ENCODE peak calls at places on chromosomes 16 and 17, in ten cellular contexts. I is nucleus accumbens, B is iPS DF 6.9, R is vagina, V is NCI-H1417 treated with DMSO at 0.1 percent for 48 hours, C is NCI-H1436, S is neural crest cell, O is progenitor cell of endocrine pancreas, K is NCI-H345, U is H1. L is an unnamed sample.

GRCh38 chr16:81451753-81452680 is 7.4 kb downstream of the CMIP start:
- DNase-seq in B (no peak), K (no peak), C (no peak), R (no peak), V (no peak), I (no peak), S (no peak), U (no peak), O (no peak), L (peak; percentile 61)

GRCh38 chr17:1643293-1643998 is 2.1 kb downstream of the SCARF1 start:
- DNase-seq in C (peak; percentile 64), K (peak; percentile 64), U (no peak), B (no peak), I (no peak), R (no peak), S (no peak), O (peak; percentile 82), V (no peak), L (peak; percentile 98)

GRCh38 chr16:85112364-85112763 is at the start of gene CIBAR2:
- DNase-seq in B (no peak), K (peak; percentile 3), I (no peak), R (no peak), U (no peak), V (no peak), C (peak; percentile 47), O (no peak), S (peak; percentile 36), L (peak; percentile 75)

GRCh38 chr17:7557825-7558543 is 566 bp upstream of the TNFSF13 start:
- DNase-seq in I (no peak), S (no peak), U (no peak), B (no peak), O (no peak), V (no peak), C (peak; percentile 29), R (no peak), K (peak; percentile 42), L (peak; percentile 93)

GRCh38 chr16:66996324-66996982 is 8.1 kb downstream of the CES4A start:
- DNase-seq in C (no peak), B (no peak), R (no peak), S (no peak), O (no peak), I (no peak), V (no peak), K (no peak), U (no peak), L (no peak)

GRCh38 chr17:7281953-7282751 is 634 bp downstream of the SLC2A4 start:
- DNase-seq in I (no peak), U (no peak), K (no peak), V (no peak), C (no peak), O (peak; percentile 26), R (no peak), B (no peak), S (peak; percentile 22), L (peak; percentile 82)

GRCh38 chr16:27242868-27243590 is 25.5 kb downstream of the NSMCE1 start:
- DNase-seq in U (no peak), C (no peak), B (no peak), K (no peak), V (no peak), R (peak; percentile 95), S (no peak), O (no peak), I (no peak), L (peak; percentile 53)

GRCh38 chr17:8151641-8152111 is 528 bp downstream of the PER1 start:
- DNase-seq in O (no peak), U (no peak), B (no peak), S (no peak), V (no peak), R (no peak), K (peak; percentile 5), C (no peak), I (no peak), L (peak; percentile 86)

GRCh38 chr17:46782250-46782953 is 36.1 kb downstream of the WNT3 start:
- DNase-seq in U (no peak), B (no peak), C (peak; percentile 34), R (no peak), K (peak; percentile 31), S (no peak), O (no peak), V (no peak), I (no peak), L (peak; percentile 87)

GRCh38 chr17:72416054-72416691 is 295.4 kb downstream of the SOX9 start:
- DNase-seq in S (no peak), I (no peak), V (no peak), B (no peak), O (no peak), R (no peak), U (no peak), C (peak; percentile 18), K (no peak), L (no peak)

GRCh38 chr17:17605747-17606083 is 14.2 kb upstream of the PEMT start:
- DNase-seq in O (no peak), U (no peak), I (no peak), K (no peak), C (no peak), V (no peak), R (no peak), B (no peak), S (no peak), L (no peak)

L was measured in endodermal cell.